ENCODE peak calls at places on chromosome 2, in seven cellular contexts. O is upper lobe of left lung, R is heart right ventricle, K is foreskin fibroblast, G is breast epithelium, M is psoas muscle, P is astrocyte of the spinal cord. U is an unnamed sample.

GRCh38 chr2:237128026-237128703 is 42.5 kb downstream of the COPS8 start:
- DNase-seq in P (peak), G (peak), K (peak), O (no peak), M (peak), R (peak), U (peak)

GRCh38 chr2:185222311-185222710 is 516.3 kb upstream of the FSIP2 start:
- DNase-seq in O (no peak), K (no peak), R (no peak), P (no peak), G (no peak), M (no peak), U (no peak)

GRCh38 chr2:64326578-64327050 is 127.3 kb upstream of the LGALSL start:
- DNase-seq in K (no peak), R (no peak), G (no peak), P (no peak), O (no peak), M (no peak), U (no peak)

GRCh38 chr2:159444728-159445127 is 158.2 kb upstream of the WDSUB1 start:
- DNase-seq in K (no peak), M (no peak), G (no peak), R (no peak), O (no peak), P (no peak), U (no peak)

GRCh38 chr2:176188218-176188968 is at the start of gene HOXD1:
- DNase-seq in P (no peak), R (no peak), K (peak), M (peak), O (peak), G (no peak), U (no peak)

GRCh38 chr2:12227941-12228608 is 481.6 kb downstream of the LPIN1 start:
- DNase-seq in O (no peak), R (no peak), M (no peak), G (no peak), P (peak), K (peak), U (peak)

GRCh38 chr2:238890806-238891666 is 43.2 kb downstream of the TWIST2 start:
- DNase-seq in K (peak), O (no peak), M (no peak), P (no peak), R (no peak), G (no peak), U (no peak)

GRCh38 chr2:8229546-8229986 is 452.3 kb upstream of the ID2 start:
- DNase-seq in O (no peak), K (peak), M (peak), R (peak), G (no peak), P (peak), U (no peak)

GRCh38 chr2:106264203-106264602 is 70.1 kb upstream of the UXS1 start:
- DNase-seq in G (no peak), P (no peak), K (no peak), R (no peak), O (no peak), M (no peak), U (no peak)

GRCh38 chr2:509888-510287 is 167.3 kb downstream of the TMEM18 start:
- DNase-seq in M (no peak), R (no peak), G (no peak), O (no peak), K (no peak), P (no peak), U (no peak)

GRCh38 chr2:70686577-70687460 is 81.2 kb downstream of the ADD2 start:
- DNase-seq in R (peak), P (peak), O (no peak), G (no peak), K (peak), M (peak), U (peak)

GRCh38 chr2:45909677-45910191 is 258.3 kb downstream of the PRKCE start:
- DNase-seq in R (no peak), O (no peak), M (no peak), K (no peak), P (peak), G (peak), U (no peak)

GRCh38 chr2:204885747-204886146 is 340.5 kb downstream of the PARD3B start:
- DNase-seq in O (no peak), P (no peak), K (no peak), G (no peak), R (no peak), M (no peak), U (no peak)

GRCh38 chr2:105769504-105769903 is 24.8 kb downstream of the NCK2 start:
- DNase-seq in O (no peak), P (peak), K (no peak), M (no peak), G (no peak), R (no peak), U (no peak)

GRCh38 chr2:218645126-218645525 is 14.3 kb downstream of the ZNF142 start:
- DNase-seq in O (no peak), P (peak), K (peak), M (no peak), R (no peak), G (no peak), U (no peak)

GRCh38 chr2:160871096-160871495 is 289.1 kb upstream of the TANK start:
- DNase-seq in O (no peak), P (peak), G (no peak), R (peak), K (peak), M (no peak), U (no peak)

GRCh38 chr2:229419158-229419557 is 148.1 kb upstream of the PID1 start:
- DNase-seq in K (peak), M (no peak), O (no peak), R (no peak), G (no peak), P (no peak), U (no peak)

GRCh38 chr2:177983183-177983788 is 89.3 kb downstream of the PDE11A start:
- DNase-seq in K (peak), M (peak), P (peak), R (no peak), O (no peak), G (no peak), U (no peak)

GRCh38 chr2:121368841-121369240 is 83.8 kb upstream of the TFCP2L1 start:
- DNase-seq in M (no peak), G (no peak), R (no peak), K (peak), P (no peak), O (no peak), U (no peak)

GRCh38 chr2:230924470-230925341 is at the start of gene GPR55:
- DNase-seq in P (no peak), G (peak), R (no peak), K (no peak), M (no peak), O (no peak), U (no peak)

GRCh38 chr2:61426267-61426897 is 44.5 kb downstream of the USP34 start:
- DNase-seq in K (peak), O (no peak), M (peak), P (no peak), G (no peak), R (no peak), U (no peak)

GRCh38 chr2:130304726-130305125 is 38.0 kb upstream of the IMP4 start:
- DNase-seq in O (no peak), P (no peak), G (no peak), K (no peak), M (no peak), R (no peak), U (no peak)

GRCh38 chr2:178844690-178845089 is 37.5 kb upstream of the TTN start:
- DNase-seq in O (no peak), G (no peak), P (no peak), K (no peak), R (no peak), M (no peak), U (no peak)

GRCh38 chr2:101736861-101737291 is 39.4 kb downstream of the MAP4K4 start:
- DNase-seq in O (no peak), M (no peak), K (peak), R (no peak), P (peak), G (no peak), U (no peak)

GRCh38 chr2:54725343-54726099 is 2.1 kb downstream of the EML6 start:
- DNase-seq in O (no peak), G (no peak), R (no peak), P (no peak), M (no peak), K (peak), U (no peak)

GRCh38 chr2:95392730-95393455 is 9.6 kb upstream of the FAHD2A start:
- DNase-seq in G (peak), O (no peak), P (no peak), R (no peak), K (no peak), M (no peak), U (no peak)

GRCh38 chr2:40192864-40193669 is 258.8 kb downstream of the SLC8A1 start:
- DNase-seq in P (peak), O (no peak), R (no peak), G (no peak), K (peak), M (no peak), U (no peak)

GRCh38 chr2:171547256-171547655 is 25.0 kb downstream of the CYBRD1 start:
- DNase-seq in O (no peak), G (no peak), R (no peak), M (no peak), P (no peak), K (no peak), U (no peak)

GRCh38 chr2:85795331-85796045 is 41.7 kb downstream of the ATOH8 start:
- DNase-seq in M (no peak), G (no peak), O (peak), K (no peak), P (no peak), R (no peak), U (no peak)

GRCh38 chr2:212915121-212915782 is 236.2 kb downstream of the IKZF2 start:
- DNase-seq in M (no peak), G (no peak), K (no peak), O (no peak), R (no peak), P (no peak), U (no peak)

GRCh38 chr2:201260302-201260800 is at the start of gene CASP8:
- DNase-seq in P (no peak), O (peak), K (peak), M (no peak), G (no peak), R (no peak), U (no peak)

GRCh38 chr2:108988796-108989713 is at the start of gene EDAR:
- DNase-seq in P (peak), G (no peak), M (no peak), O (no peak), K (peak), R (peak), U (no peak)

GRCh38 chr2:44398243-44398897 is 36.6 kb downstream of the CAMKMT start:
- DNase-seq in O (no peak), K (peak), P (no peak), M (no peak), R (no peak), G (no peak), U (no peak)

GRCh38 chr2:60283633-60284032 is 269.8 kb downstream of the BCL11A start:
- DNase-seq in G (no peak), O (no peak), R (no peak), P (no peak), K (no peak), M (no peak), U (no peak)

GRCh38 chr2:60290534-60290933 is 262.9 kb downstream of the BCL11A start:
- DNase-seq in G (no peak), O (no peak), P (no peak), M (no peak), R (no peak), K (no peak), U (no peak)

GRCh38 chr2:60282886-60283285 is 270.6 kb downstream of the BCL11A start:
- DNase-seq in R (no peak), K (no peak), P (no peak), G (no peak), O (no peak), M (no peak), U (no peak)

GRCh38 chr2:60281730-60282129 is 271.7 kb downstream of the BCL11A start:
- DNase-seq in M (no peak), P (no peak), O (no peak), G (no peak), R (no peak), K (no peak), U (no peak)

GRCh38 chr2:60285476-60286316 is 267.8 kb downstream of the BCL11A start:
- DNase-seq in G (no peak), K (no peak), M (no peak), P (no peak), R (no peak), O (no peak), U (no peak)
- TF ChIP-seq CTCF in G (no peak), K (no peak), M (no peak), P (no peak), R (no peak), O (no peak), U (no peak)

DNA sequence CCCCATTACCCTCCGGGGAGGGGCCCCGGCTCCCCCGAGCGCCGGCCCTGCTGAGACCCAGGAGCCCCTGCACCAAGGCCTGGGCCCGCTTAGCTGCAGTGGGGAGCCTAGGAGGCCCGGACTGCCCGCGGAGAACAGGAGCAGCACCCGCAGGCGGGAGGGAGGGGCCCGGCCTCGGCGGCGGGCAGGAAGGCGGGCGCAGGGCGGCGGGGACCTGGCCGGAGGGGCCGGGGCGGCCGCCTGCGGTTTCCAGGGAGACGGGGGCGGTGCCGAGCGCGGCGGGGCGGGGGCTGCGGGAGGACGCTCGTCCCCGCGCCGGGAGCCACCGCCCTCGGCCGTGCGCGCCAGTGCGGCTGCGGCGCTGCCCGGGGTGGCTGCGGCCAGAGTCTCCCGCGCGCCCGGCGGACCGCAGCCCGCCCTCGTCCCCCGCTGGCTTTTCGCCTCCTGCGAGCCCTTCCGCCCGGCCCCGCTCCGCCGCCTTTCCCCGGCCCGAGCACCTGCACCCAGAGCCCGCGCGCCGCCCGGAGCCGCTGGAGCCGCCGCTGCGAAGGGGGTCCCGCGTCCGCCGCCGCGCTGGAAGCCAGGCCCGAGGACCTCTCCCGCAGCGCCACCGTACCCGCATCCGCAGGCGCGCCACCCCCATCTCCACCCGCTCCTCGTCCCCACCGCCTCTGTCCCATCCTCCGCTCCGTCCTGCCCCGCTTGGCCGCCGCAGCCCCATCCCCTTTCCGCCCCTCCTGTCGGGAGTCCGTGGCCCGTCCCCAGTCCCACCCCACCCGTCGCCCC is 17.2 kb downstream of the GPC1 start:
- DNase-seq in M (peak), G (no peak), K (peak), R (no peak), O (peak), P (peak), U (no peak)
- H3K4me3 ChIP-seq in M (peak), G (peak), K (peak), R (peak), O (peak), P (peak), U (peak)

GRCh38 chr2:213991454-213992108 is 419.3 kb upstream of the VWC2L start:
- DNase-seq in K (peak), M (no peak), P (no peak), R (no peak), O (no peak), G (no peak), U (no peak)
- TF ChIP-seq CTCF in K (no peak), M (no peak), P (no peak), R (no peak), O (no peak), G (no peak), U (no peak)

DNA sequence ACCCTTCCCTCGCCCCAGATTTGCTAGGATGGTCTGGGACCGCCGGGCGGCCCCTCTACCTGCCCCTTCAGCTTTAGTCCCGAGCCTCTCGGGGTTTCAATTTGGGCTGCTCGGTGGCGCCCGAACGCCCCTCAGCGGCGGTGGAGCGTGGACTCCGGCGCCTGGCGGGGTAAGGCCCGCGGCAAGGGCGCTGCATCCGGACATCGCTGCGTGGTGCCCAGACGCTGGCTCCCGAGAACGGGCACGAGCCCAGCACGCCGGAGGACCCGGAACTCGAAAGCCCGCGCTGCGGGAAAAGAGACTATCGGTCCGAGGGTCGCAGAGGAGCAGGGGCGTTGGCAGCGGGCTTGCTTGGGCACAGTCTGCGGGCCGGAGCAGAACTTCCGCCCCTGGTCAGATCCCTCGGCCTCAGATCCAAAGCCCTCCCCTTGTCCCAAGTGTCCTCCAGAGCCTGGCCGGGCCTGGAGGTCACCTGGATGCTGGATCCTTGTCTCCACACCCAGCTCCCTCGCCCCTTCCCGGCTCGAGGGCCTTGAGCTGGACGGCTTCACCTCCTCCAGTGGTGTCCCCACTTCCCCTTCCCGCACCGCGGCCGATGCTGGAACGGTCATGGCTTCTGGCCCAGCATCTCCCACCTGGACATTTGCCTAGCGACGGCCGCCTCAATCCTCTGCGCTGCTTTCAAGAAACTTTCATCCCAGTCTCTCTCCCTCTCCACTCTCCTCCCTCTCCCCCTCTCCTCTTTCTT is 2.9 kb upstream of the OTX1 start:
- DNase-seq in G (no peak), R (no peak), P (no peak), O (peak), K (no peak), M (peak), U (no peak)
- H3K4me3 ChIP-seq in G (no peak), R (no peak), P (no peak), O (peak), K (no peak), M (peak), U (no peak)

GRCh38 chr2:173354073-173354600 is 535 bp upstream of the CDCA7 start:
- DNase-seq in M (no peak), G (no peak), R (no peak), O (no peak), K (peak), P (no peak), U (no peak)

GRCh38 chr2:173353556-173353955 is 1.1 kb upstream of the CDCA7 start:
- DNase-seq in P (no peak), K (no peak), G (no peak), M (no peak), O (no peak), R (no peak), U (no peak)

GRCh38 chr2:173355132-173355865 is 627 bp downstream of the CDCA7 start:
- DNase-seq in O (peak), K (peak), M (peak), G (no peak), R (peak), P (peak), U (no peak)

GRCh38 chr2:173355866-173356508 is 1.3 kb downstream of the CDCA7 start:
- DNase-seq in O (peak), K (peak), R (no peak), P (no peak), G (no peak), M (peak), U (no peak)

GRCh38 chr2:173354601-173355131 is at the start of gene CDCA7:
- DNase-seq in P (peak), K (peak), M (peak), O (peak), G (peak), R (peak), U (no peak)
- TF ChIP-seq CTCF in P (no peak), K (no peak), M (no peak), O (no peak), G (no peak), R (peak), U (no peak)

DNA sequence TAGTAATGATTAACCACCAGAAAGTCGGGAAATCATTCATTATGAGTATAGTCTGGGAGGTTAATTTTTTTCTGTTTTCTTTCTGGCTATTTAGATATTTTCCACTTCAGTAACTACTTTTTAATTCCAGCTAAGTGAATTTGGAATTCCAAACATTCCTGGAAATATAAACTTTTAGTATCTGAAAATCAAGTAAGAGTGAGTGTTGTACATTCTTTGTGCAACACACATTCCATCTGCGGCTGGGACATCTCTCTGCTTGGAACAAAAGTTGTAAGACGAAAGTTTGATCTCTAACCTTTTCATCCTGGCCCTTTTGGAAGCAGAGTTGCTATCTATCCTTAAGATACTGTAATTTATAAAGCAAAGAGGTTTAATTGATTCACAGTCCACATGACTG is 275.7 kb upstream of the SPRED2 start:
- DNase-seq in O (no peak), G (no peak), M (no peak), R (no peak), K (no peak), P (peak), U (no peak)
- H3K4me3 ChIP-seq in O (no peak), G (no peak), M (no peak), R (no peak), K (no peak), P (no peak), U (no peak)